ENCODE peak calls at places on chromosome 13, in eight cellular contexts. One of them, this sample, is unnamed.

GRCh38 chr13:77337159-77337558 is 10.3 kb upstream of the MYCBP2 start:
- DNase-seq in activated CD4-positive, CD25-positive, alpha-beta regulatory T cell treated with anti-CD3 and anti-CD28 coated beads, Interleukin-2, amount 50 U/mL, for 16 hours: no peak
- DNase-seq in H54: no peak
- DNase-seq in NCI-H1436: no peak
- DNase-seq in NCI-H1105: no peak
- DNase-seq in AG08395: no peak
- DNase-seq in T-helper 9 cell: no peak
- DNase-seq in A549: no peak
- DNase-seq in this sample: no peak

GRCh38 chr13:112606125-112607001 is 18.4 kb upstream of the TUBGCP3 start:
- DNase-seq in H54: peak
- DNase-seq in NCI-H1436: peak
- DNase-seq in T-helper 9 cell: peak
- DNase-seq in NCI-H1105: peak
- DNase-seq in A549: peak
- DNase-seq in activated CD4-positive, CD25-positive, alpha-beta regulatory T cell treated with anti-CD3 and anti-CD28 coated beads, Interleukin-2, amount 50 U/mL, for 16 hours: peak
- DNase-seq in AG08395: peak
- DNase-seq in this sample: peak

GRCh38 chr13:28585557-28585956 is 73.4 kb upstream of the POMP start:
- DNase-seq in activated CD4-positive, CD25-positive, alpha-beta regulatory T cell treated with anti-CD3 and anti-CD28 coated beads, Interleukin-2, amount 50 U/mL, for 16 hours: no peak
- DNase-seq in A549: no peak
- DNase-seq in AG08395: no peak
- DNase-seq in T-helper 9 cell: no peak
- DNase-seq in NCI-H1105: no peak
- DNase-seq in H54: no peak
- DNase-seq in NCI-H1436: no peak
- DNase-seq in this sample: no peak

GRCh38 chr13:31310781-31311180 is 111.0 kb downstream of the B3GLCT start:
- DNase-seq in T-helper 9 cell: no peak
- DNase-seq in NCI-H1105: no peak
- DNase-seq in H54: no peak
- DNase-seq in activated CD4-positive, CD25-positive, alpha-beta regulatory T cell treated with anti-CD3 and anti-CD28 coated beads, Interleukin-2, amount 50 U/mL, for 16 hours: no peak
- DNase-seq in NCI-H1436: no peak
- DNase-seq in AG08395: no peak
- DNase-seq in A549: no peak
- DNase-seq in this sample: no peak

GRCh38 chr13:68047889-68048288 is 817.8 kb upstream of the PCDH9 start:
- DNase-seq in NCI-H1105: no peak
- DNase-seq in activated CD4-positive, CD25-positive, alpha-beta regulatory T cell treated with anti-CD3 and anti-CD28 coated beads, Interleukin-2, amount 50 U/mL, for 16 hours: no peak
- DNase-seq in T-helper 9 cell: no peak
- DNase-seq in A549: no peak
- DNase-seq in NCI-H1436: no peak
- DNase-seq in AG08395: no peak
- DNase-seq in H54: no peak
- DNase-seq in this sample: no peak

GRCh38 chr13:23468811-23469210 is 35.3 kb upstream of the SACS start:
- DNase-seq in activated CD4-positive, CD25-positive, alpha-beta regulatory T cell treated with anti-CD3 and anti-CD28 coated beads, Interleukin-2, amount 50 U/mL, for 16 hours: no peak
- DNase-seq in H54: no peak
- DNase-seq in A549: no peak
- DNase-seq in NCI-H1436: no peak
- DNase-seq in NCI-H1105: no peak
- DNase-seq in AG08395: no peak
- DNase-seq in T-helper 9 cell: no peak
- DNase-seq in this sample: no peak

GRCh38 chr13:50646070-50646469 is 197.4 kb downstream of the DLEU7 start:
- DNase-seq in activated CD4-positive, CD25-positive, alpha-beta regulatory T cell treated with anti-CD3 and anti-CD28 coated beads, Interleukin-2, amount 50 U/mL, for 16 hours: no peak
- DNase-seq in A549: no peak
- DNase-seq in H54: no peak
- DNase-seq in NCI-H1105: no peak
- DNase-seq in T-helper 9 cell: no peak
- DNase-seq in NCI-H1436: no peak
- DNase-seq in AG08395: peak
- DNase-seq in this sample: no peak

GRCh38 chr13:41833851-41834250 is 127.1 kb downstream of the VWA8 start:
- DNase-seq in NCI-H1105: no peak
- DNase-seq in H54: no peak
- DNase-seq in A549: no peak
- DNase-seq in NCI-H1436: no peak
- DNase-seq in AG08395: no peak
- DNase-seq in T-helper 9 cell: no peak
- DNase-seq in activated CD4-positive, CD25-positive, alpha-beta regulatory T cell treated with anti-CD3 and anti-CD28 coated beads, Interleukin-2, amount 50 U/mL, for 16 hours: no peak
- DNase-seq in this sample: no peak

GRCh38 chr13:46743191-46743590 is 53.8 kb downstream of the ESD start:
- DNase-seq in NCI-H1436: no peak
- DNase-seq in AG08395: no peak
- DNase-seq in T-helper 9 cell: no peak
- DNase-seq in A549: no peak
- DNase-seq in activated CD4-positive, CD25-positive, alpha-beta regulatory T cell treated with anti-CD3 and anti-CD28 coated beads, Interleukin-2, amount 50 U/mL, for 16 hours: no peak
- DNase-seq in H54: no peak
- DNase-seq in NCI-H1105: no peak
- DNase-seq in this sample: no peak

GRCh38 chr13:112722433-112723250 is 32.8 kb downstream of the ATP11A start:
- DNase-seq in T-helper 9 cell: no peak
- DNase-seq in H54: peak
- DNase-seq in NCI-H1105: no peak
- DNase-seq in NCI-H1436: no peak
- DNase-seq in activated CD4-positive, CD25-positive, alpha-beta regulatory T cell treated with anti-CD3 and anti-CD28 coated beads, Interleukin-2, amount 50 U/mL, for 16 hours: no peak
- DNase-seq in A549: peak
- DNase-seq in AG08395: peak
- DNase-seq in this sample: peak

GRCh38 chr13:97018029-97018819 is 23.9 kb upstream of the OXGR1 start:
- DNase-seq in A549: peak
- DNase-seq in activated CD4-positive, CD25-positive, alpha-beta regulatory T cell treated with anti-CD3 and anti-CD28 coated beads, Interleukin-2, amount 50 U/mL, for 16 hours: no peak
- DNase-seq in NCI-H1436: peak
- DNase-seq in AG08395: peak
- DNase-seq in H54: no peak
- DNase-seq in T-helper 9 cell: no peak
- DNase-seq in NCI-H1105: no peak
- DNase-seq in this sample: peak

GRCh38 chr13:91744284-91744683 is 345.9 kb downstream of the GPC5 start:
- DNase-seq in T-helper 9 cell: no peak
- DNase-seq in NCI-H1105: no peak
- DNase-seq in activated CD4-positive, CD25-positive, alpha-beta regulatory T cell treated with anti-CD3 and anti-CD28 coated beads, Interleukin-2, amount 50 U/mL, for 16 hours: no peak
- DNase-seq in AG08395: no peak
- DNase-seq in H54: no peak
- DNase-seq in NCI-H1436: no peak
- DNase-seq in A549: no peak
- DNase-seq in this sample: no peak

GRCh38 chr13:101757446-101758039 is 305.1 kb downstream of the ITGBL1 start:
- DNase-seq in AG08395: peak
- DNase-seq in activated CD4-positive, CD25-positive, alpha-beta regulatory T cell treated with anti-CD3 and anti-CD28 coated beads, Interleukin-2, amount 50 U/mL, for 16 hours: no peak
- DNase-seq in NCI-H1105: peak
- DNase-seq in H54: peak
- DNase-seq in NCI-H1436: peak
- DNase-seq in A549: peak
- DNase-seq in T-helper 9 cell: no peak
- DNase-seq in this sample: no peak

GRCh38 chr13:82655518-82655855 is 1226.8 kb downstream of the SLITRK1 start:
- DNase-seq in NCI-H1105: no peak
- DNase-seq in activated CD4-positive, CD25-positive, alpha-beta regulatory T cell treated with anti-CD3 and anti-CD28 coated beads, Interleukin-2, amount 50 U/mL, for 16 hours: no peak
- DNase-seq in H54: no peak
- DNase-seq in AG08395: no peak
- DNase-seq in NCI-H1436: no peak
- DNase-seq in T-helper 9 cell: no peak
- DNase-seq in A549: no peak
- DNase-seq in this sample: no peak

GRCh38 chr13:23541221-23541620 is 29.0 kb upstream of the TNFRSF19 start:
- DNase-seq in H54: no peak
- DNase-seq in activated CD4-positive, CD25-positive, alpha-beta regulatory T cell treated with anti-CD3 and anti-CD28 coated beads, Interleukin-2, amount 50 U/mL, for 16 hours: no peak
- DNase-seq in NCI-H1105: no peak
- DNase-seq in T-helper 9 cell: no peak
- DNase-seq in A549: no peak
- DNase-seq in NCI-H1436: no peak
- DNase-seq in AG08395: no peak
- DNase-seq in this sample: no peak

GRCh38 chr13:79196366-79196765 is 209.7 kb downstream of the RBM26 start:
- DNase-seq in H54: no peak
- DNase-seq in T-helper 9 cell: no peak
- DNase-seq in activated CD4-positive, CD25-positive, alpha-beta regulatory T cell treated with anti-CD3 and anti-CD28 coated beads, Interleukin-2, amount 50 U/mL, for 16 hours: no peak
- DNase-seq in A549: no peak
- DNase-seq in AG08395: no peak
- DNase-seq in NCI-H1436: no peak
- DNase-seq in NCI-H1105: no peak
- DNase-seq in this sample: no peak

GRCh38 chr13:49053899-49054298 is 78.2 kb downstream of the FNDC3A start:
- DNase-seq in activated CD4-positive, CD25-positive, alpha-beta regulatory T cell treated with anti-CD3 and anti-CD28 coated beads, Interleukin-2, amount 50 U/mL, for 16 hours: no peak
- DNase-seq in A549: no peak
- DNase-seq in NCI-H1436: no peak
- DNase-seq in AG08395: no peak
- DNase-seq in T-helper 9 cell: no peak
- DNase-seq in NCI-H1105: no peak
- DNase-seq in H54: no peak
- DNase-seq in this sample: no peak

GRCh38 chr13:90717451-90717936 is 630.0 kb upstream of the MIR17HG start:
- DNase-seq in AG08395: peak
- DNase-seq in T-helper 9 cell: no peak
- DNase-seq in activated CD4-positive, CD25-positive, alpha-beta regulatory T cell treated with anti-CD3 and anti-CD28 coated beads, Interleukin-2, amount 50 U/mL, for 16 hours: no peak
- DNase-seq in NCI-H1105: no peak
- DNase-seq in H54: peak
- DNase-seq in A549: no peak
- DNase-seq in NCI-H1436: no peak
- DNase-seq in this sample: no peak

GRCh38 chr13:51950722-51951121 is 60.5 kb downstream of the ATP7B start:
- DNase-seq in H54: no peak
- DNase-seq in T-helper 9 cell: no peak
- DNase-seq in A549: no peak
- DNase-seq in activated CD4-positive, CD25-positive, alpha-beta regulatory T cell treated with anti-CD3 and anti-CD28 coated beads, Interleukin-2, amount 50 U/mL, for 16 hours: no peak
- DNase-seq in NCI-H1105: no peak
- DNase-seq in AG08395: no peak
- DNase-seq in NCI-H1436: no peak
- DNase-seq in this sample: no peak

GRCh38 chr13:76349700-76350099 is 536.5 kb downstream of the KCTD12 start:
- DNase-seq in H54: no peak
- DNase-seq in AG08395: no peak
- DNase-seq in T-helper 9 cell: no peak
- DNase-seq in NCI-H1105: no peak
- DNase-seq in NCI-H1436: no peak
- DNase-seq in activated CD4-positive, CD25-positive, alpha-beta regulatory T cell treated with anti-CD3 and anti-CD28 coated beads, Interleukin-2, amount 50 U/mL, for 16 hours: no peak
- DNase-seq in A549: no peak
- DNase-seq in this sample: no peak

GRCh38 chr13:75088915-75089314 is 393.1 kb downstream of the TBC1D4 start:
- DNase-seq in AG08395: no peak
- DNase-seq in A549: no peak
- DNase-seq in NCI-H1436: no peak
- DNase-seq in activated CD4-positive, CD25-positive, alpha-beta regulatory T cell treated with anti-CD3 and anti-CD28 coated beads, Interleukin-2, amount 50 U/mL, for 16 hours: no peak
- DNase-seq in T-helper 9 cell: no peak
- DNase-seq in NCI-H1105: no peak
- DNase-seq in H54: no peak
- DNase-seq in this sample: no peak

GRCh38 chr13:40060318-40061007 is 405.0 kb downstream of the COG6 start:
- DNase-seq in T-helper 9 cell: no peak
- DNase-seq in NCI-H1436: peak
- DNase-seq in activated CD4-positive, CD25-positive, alpha-beta regulatory T cell treated with anti-CD3 and anti-CD28 coated beads, Interleukin-2, amount 50 U/mL, for 16 hours: no peak
- DNase-seq in H54: no peak
- DNase-seq in AG08395: peak
- DNase-seq in NCI-H1105: peak
- DNase-seq in A549: no peak
- DNase-seq in this sample: no peak

GRCh38 chr13:112893570-112894422 is 75.2 kb upstream of the MCF2L start:
- DNase-seq in activated CD4-positive, CD25-positive, alpha-beta regulatory T cell treated with anti-CD3 and anti-CD28 coated beads, Interleukin-2, amount 50 U/mL, for 16 hours: no peak
- DNase-seq in AG08395: no peak
- DNase-seq in A549: no peak
- DNase-seq in H54: peak
- DNase-seq in NCI-H1436: peak
- DNase-seq in T-helper 9 cell: no peak
- DNase-seq in NCI-H1105: peak
- DNase-seq in this sample: peak

GRCh38 chr13:57424379-57424778 is 207.2 kb upstream of the PCDH17 start:
- DNase-seq in T-helper 9 cell: no peak
- DNase-seq in NCI-H1436: no peak
- DNase-seq in A549: no peak
- DNase-seq in NCI-H1105: no peak
- DNase-seq in H54: no peak
- DNase-seq in activated CD4-positive, CD25-positive, alpha-beta regulatory T cell treated with anti-CD3 and anti-CD28 coated beads, Interleukin-2, amount 50 U/mL, for 16 hours: no peak
- DNase-seq in AG08395: no peak
- DNase-seq in this sample: peak

GRCh38 chr13:44818428-44818827 is 170.8 kb downstream of the NUFIP1 start:
- DNase-seq in A549: peak
- DNase-seq in NCI-H1105: no peak
- DNase-seq in H54: no peak
- DNase-seq in T-helper 9 cell: no peak
- DNase-seq in activated CD4-positive, CD25-positive, alpha-beta regulatory T cell treated with anti-CD3 and anti-CD28 coated beads, Interleukin-2, amount 50 U/mL, for 16 hours: no peak
- DNase-seq in AG08395: no peak
- DNase-seq in NCI-H1436: no peak
- DNase-seq in this sample: peak

GRCh38 chr13:113883921-113884804 is 20.3 kb upstream of the GAS6 start:
- DNase-seq in AG08395: no peak
- DNase-seq in NCI-H1436: no peak
- DNase-seq in activated CD4-positive, CD25-positive, alpha-beta regulatory T cell treated with anti-CD3 and anti-CD28 coated beads, Interleukin-2, amount 50 U/mL, for 16 hours: no peak
- DNase-seq in NCI-H1105: no peak
- DNase-seq in A549: no peak
- DNase-seq in H54: no peak
- DNase-seq in T-helper 9 cell: no peak
- DNase-seq in this sample: no peak

GRCh38 chr13:80529734-80530133 is 188.8 kb upstream of the SPRY2 start:
- DNase-seq in NCI-H1105: no peak
- DNase-seq in H54: no peak
- DNase-seq in AG08395: no peak
- DNase-seq in NCI-H1436: no peak
- DNase-seq in activated CD4-positive, CD25-positive, alpha-beta regulatory T cell treated with anti-CD3 and anti-CD28 coated beads, Interleukin-2, amount 50 U/mL, for 16 hours: no peak
- DNase-seq in A549: no peak
- DNase-seq in T-helper 9 cell: no peak
- DNase-seq in this sample: no peak

GRCh38 chr13:113648218-113648615 is 9.8 kb downstream of the ATP4B start:
- DNase-seq in activated CD4-positive, CD25-positive, alpha-beta regulatory T cell treated with anti-CD3 and anti-CD28 coated beads, Interleukin-2, amount 50 U/mL, for 16 hours: no peak
- DNase-seq in A549: no peak
- DNase-seq in AG08395: no peak
- DNase-seq in H54: no peak
- DNase-seq in NCI-H1436: no peak
- DNase-seq in NCI-H1105: no peak
- DNase-seq in T-helper 9 cell: no peak
- DNase-seq in this sample: no peak

GRCh38 chr13:41049480-41049879 is 11.8 kb upstream of the WBP4 start:
- DNase-seq in NCI-H1105: no peak
- DNase-seq in AG08395: no peak
- DNase-seq in H54: no peak
- DNase-seq in NCI-H1436: no peak
- DNase-seq in T-helper 9 cell: no peak
- DNase-seq in activated CD4-positive, CD25-positive, alpha-beta regulatory T cell treated with anti-CD3 and anti-CD28 coated beads, Interleukin-2, amount 50 U/mL, for 16 hours: no peak
- DNase-seq in A549: no peak
- DNase-seq in this sample: no peak